ENCODE peak calls at places on chromosomes 5 and 9, in eight cellular contexts. L is A673, Q is Peyer's patch, K is GM06990, A is astrocyte of the spinal cord, B is WTC11, T is pancreas, G is colonic mucosa. S is an unnamed sample.

GRCh38 chr9:115850548-115851304 is 302.9 kb upstream of the PAPPA start:
- DNase-seq in L (peak), K (no peak), Q (no peak), G (no peak), A (peak), T (no peak), B (no peak), S (no peak)

GRCh38 chr5:69049151-69049550 is 44.7 kb upstream of the SLC30A5 start:
- DNase-seq in G (no peak), K (no peak), L (no peak), Q (no peak), T (no peak), B (no peak), A (no peak), S (no peak)

GRCh38 chr9:111029260-111029659 is 9.0 kb downstream of the LPAR1 start:
- DNase-seq in L (peak), Q (no peak), A (no peak), B (no peak), G (no peak), K (no peak), T (no peak), S (no peak)

GRCh38 chr9:21002040-21002439 is 29.4 kb downstream of the HACD4 start:
- DNase-seq in Q (no peak), T (no peak), L (peak), B (no peak), A (no peak), G (no peak), K (no peak), S (no peak)

GRCh38 chr9:133238272-133238850 is 29.3 kb upstream of the OBP2B start:
- DNase-seq in L (peak), G (peak), T (peak), Q (peak), B (peak), A (peak), K (peak), S (no peak)

GRCh38 chr5:138884554-138884953 is 9.4 kb upstream of the LRRTM2 start:
- DNase-seq in L (no peak), Q (no peak), T (no peak), B (no peak), G (no peak), K (no peak), A (no peak), S (no peak)

GRCh38 chr9:121359358-121360294 is 10.4 kb downstream of the STOM start:
- DNase-seq in T (no peak), L (peak), Q (no peak), A (peak), G (no peak), K (no peak), B (no peak), S (no peak)

GRCh38 chr5:78927657-78928282 is 57.3 kb downstream of the ARSB start:
- DNase-seq in Q (no peak), G (no peak), T (no peak), L (peak), K (no peak), A (peak), B (peak), S (no peak)

GRCh38 chr5:118407958-118408357 is 580.4 kb downstream of the DTWD2 start:
- DNase-seq in K (no peak), B (no peak), A (no peak), G (no peak), Q (no peak), T (no peak), L (no peak), S (no peak)
- TF ChIP-seq CTCF in K (no peak), B (no peak), A (no peak), G (no peak), Q (no peak), T (no peak), L (no peak), S (no peak)

GRCh38 chr9:36974731-36975130 is 59.3 kb downstream of the PAX5 start:
- DNase-seq in T (no peak), L (no peak), K (no peak), B (no peak), A (no peak), Q (no peak), G (no peak), S (no peak)
- TF ChIP-seq CTCF in T (no peak), L (peak), K (peak), B (no peak), A (peak), Q (no peak), G (no peak), S (no peak)

DNA sequence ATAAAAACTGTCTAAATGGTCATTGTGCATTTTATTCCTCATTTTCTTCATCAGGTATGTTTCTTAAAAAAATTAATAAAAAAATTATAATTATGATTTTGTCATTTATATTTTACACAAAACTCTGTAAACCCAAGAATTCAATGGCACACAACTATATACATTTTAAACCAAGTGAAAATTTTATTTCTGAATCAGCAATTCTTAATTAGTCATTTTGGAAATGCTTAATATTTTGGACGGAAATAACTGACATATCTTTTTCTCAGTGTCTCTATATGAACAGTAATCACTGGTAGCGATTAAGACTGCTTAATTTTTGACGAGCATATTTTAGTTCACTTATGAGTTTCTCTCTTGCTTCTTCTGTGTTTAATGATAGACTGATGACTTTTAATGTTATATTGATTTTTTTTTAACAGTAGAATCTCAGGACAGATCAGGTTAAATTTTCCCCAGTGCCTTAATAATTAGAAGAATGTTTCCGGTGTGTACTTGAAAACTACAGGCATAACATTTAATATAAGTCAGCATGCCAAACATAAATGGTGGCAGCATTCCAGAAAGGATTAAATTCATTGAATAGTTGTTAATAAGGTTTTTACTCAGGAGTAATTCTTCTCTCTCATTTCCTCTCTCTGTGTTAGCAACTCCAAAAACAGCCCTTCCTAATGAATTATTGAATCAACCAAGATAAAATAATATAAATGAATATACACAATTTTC is 644.7 kb upstream of the CDH6 start:
- DNase-seq in Q (no peak), L (peak), K (no peak), G (no peak), A (no peak), T (no peak), B (no peak), S (no peak)
- TF ChIP-seq CTCF in Q (no peak), L (no peak), K (no peak), G (no peak), A (no peak), T (no peak), B (no peak), S (no peak)

GRCh38 chr5:121870489-121870888 is 18.8 kb downstream of the FTMT start:
- DNase-seq in K (no peak), A (peak), G (no peak), Q (no peak), B (no peak), T (no peak), L (peak), S (no peak)
- TF ChIP-seq CTCF in K (no peak), A (peak), G (no peak), Q (no peak), B (no peak), T (no peak), L (peak), S (no peak)

GRCh38 chr9:135976531-135976930 is 15.4 kb upstream of the UBAC1 start:
- DNase-seq in A (no peak), T (no peak), L (no peak), G (no peak), Q (no peak), K (no peak), B (no peak), S (no peak)

GRCh38 chr9:135973276-135974219 is 12.4 kb upstream of the UBAC1 start:
- DNase-seq in A (no peak), Q (no peak), K (no peak), L (peak), T (no peak), B (no peak), G (no peak), S (no peak)

GRCh38 chr9:135971892-135972291 is 10.7 kb upstream of the UBAC1 start:
- DNase-seq in Q (peak), L (no peak), G (peak), T (peak), A (no peak), B (peak), K (no peak), S (no peak)

GRCh38 chr9:135975834-135976233 is 14.7 kb upstream of the UBAC1 start:
- DNase-seq in G (no peak), L (no peak), B (no peak), K (no peak), T (no peak), A (no peak), Q (no peak), S (no peak)

GRCh38 chr9:135974220-135974573 is 13.0 kb upstream of the UBAC1 start:
- DNase-seq in Q (no peak), B (no peak), T (no peak), A (no peak), G (no peak), K (no peak), L (no peak), S (no peak)
- TF ChIP-seq CTCF in Q (no peak), B (no peak), T (no peak), A (no peak), G (no peak), K (no peak), L (peak), S (no peak)

DNA sequence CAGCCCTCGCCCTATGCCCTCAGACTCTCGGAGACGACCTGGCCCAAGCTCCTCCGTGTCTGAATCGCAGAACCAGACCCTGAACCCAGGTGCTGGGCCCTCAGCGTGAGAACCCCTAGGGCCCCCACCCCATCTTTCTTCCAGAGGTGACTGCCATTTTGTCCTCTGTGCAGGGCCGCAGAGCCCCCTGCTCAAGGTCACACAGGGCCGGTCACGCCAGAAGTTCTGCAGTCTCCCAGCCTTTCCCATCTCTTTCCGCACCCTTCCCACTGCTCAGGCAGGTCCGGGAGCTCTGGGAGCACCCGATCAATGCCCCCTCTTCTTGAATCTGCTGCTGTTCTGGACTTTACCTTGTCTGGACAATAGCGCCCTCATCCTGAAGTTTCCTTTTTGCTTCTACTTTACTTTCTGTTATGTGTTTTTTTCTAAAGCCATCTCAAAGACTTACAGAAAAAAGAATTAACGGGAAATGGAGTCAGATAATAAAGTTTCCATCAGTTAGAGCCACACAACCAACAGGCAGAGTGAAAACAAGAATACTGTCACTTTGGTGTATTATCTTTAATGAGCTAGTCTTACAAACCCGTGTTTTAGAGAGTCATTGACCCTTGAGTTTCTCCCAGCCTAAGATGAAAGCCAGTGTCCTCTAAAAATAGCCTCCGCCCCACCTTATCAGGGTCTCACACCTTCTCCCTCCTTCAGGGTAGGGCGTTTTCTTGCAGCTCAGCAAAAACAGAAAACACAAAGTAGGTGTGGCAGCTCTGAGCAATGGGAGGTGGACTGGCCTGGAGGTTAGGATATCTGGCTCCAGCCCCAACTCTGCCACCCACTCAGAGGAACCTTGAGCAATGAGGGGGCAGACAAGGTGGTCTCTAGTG is 1.8 kb downstream of the TMOD1 start:
- DNase-seq in K (peak), T (no peak), Q (no peak), G (no peak), L (no peak), B (peak), A (no peak), S (no peak)
- TF ChIP-seq CTCF in K (no peak), T (no peak), Q (no peak), G (no peak), L (no peak), B (no peak), A (no peak), S (no peak)

GRCh38 chr5:180798193-180798592 is 4.4 kb downstream of the MGAT1 start:
- DNase-seq in A (no peak), K (no peak), B (no peak), G (no peak), Q (no peak), L (no peak), T (no peak), S (no peak)

GRCh38 chr5:180797256-180798192 is 5.1 kb downstream of the MGAT1 start:
- DNase-seq in Q (no peak), K (no peak), T (no peak), L (no peak), G (no peak), B (no peak), A (no peak), S (no peak)

GRCh38 chr5:180799902-180800801 is 2.5 kb downstream of the MGAT1 start:
- DNase-seq in B (no peak), L (no peak), Q (peak), T (no peak), G (peak), A (peak), K (no peak), S (no peak)

GRCh38 chr5:180801596-180802324 is 846 bp downstream of the MGAT1 start:
- DNase-seq in B (no peak), A (no peak), L (no peak), Q (no peak), T (no peak), K (no peak), G (no peak), S (no peak)

GRCh38 chr5:180799194-180799593 is 3.4 kb downstream of the MGAT1 start:
- DNase-seq in K (no peak), B (peak), T (peak), A (no peak), Q (peak), G (peak), L (no peak), S (no peak)
- TF ChIP-seq CTCF in K (peak), B (peak), T (peak), A (peak), Q (peak), G (peak), L (peak), S (no peak)

DNA sequence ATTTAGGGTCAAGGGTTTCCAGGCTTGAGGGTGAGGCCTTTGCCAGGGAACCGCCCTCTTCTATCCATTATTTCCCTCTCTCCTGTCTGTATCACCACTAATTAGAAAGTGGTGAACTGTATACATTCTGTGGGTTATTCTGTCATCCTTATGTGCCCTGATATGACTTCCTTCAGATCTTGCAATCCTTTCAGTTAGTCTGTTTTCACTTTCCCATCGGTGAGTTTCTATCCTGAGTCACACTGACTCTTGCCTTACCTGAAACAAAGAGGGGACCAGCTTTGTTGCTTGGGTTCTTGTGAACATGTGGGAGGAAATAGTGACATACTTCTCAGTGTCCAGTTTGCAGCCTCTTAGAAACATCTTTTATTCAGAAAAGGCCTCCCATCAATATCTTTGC is 205.4 kb upstream of the GHR start:
- DNase-seq in K (no peak), B (no peak), T (no peak), A (no peak), L (no peak), G (no peak), Q (no peak), S (no peak)
- TF ChIP-seq CTCF in K (no peak), B (no peak), T (no peak), A (no peak), L (no peak), G (no peak), Q (no peak), S (no peak)

GRCh38 chr5:95076395-95077165 is 208.3 kb downstream of the MCTP1 start:
- DNase-seq in L (peak), B (no peak), K (no peak), T (no peak), G (no peak), Q (no peak), A (no peak), S (no peak)
- TF ChIP-seq CTCF in L (no peak), B (no peak), K (no peak), T (no peak), G (no peak), Q (no peak), A (no peak), S (no peak)